ENCODE peak calls at places on chromosomes 2 and 18, in five cellular contexts. One of them, this sample, is unnamed.

GRCh38 chr2:8594731-8595427 is 87.0 kb upstream of the ID2 start:
- DNase-seq in NCI-H82: no peak
- DNase-seq in EL: no peak
- DNase-seq in A549: no peak
- DNase-seq in NB4: no peak
- DNase-seq in this sample: no peak

GRCh38 chr18:34222396-34223163 is 2.1 kb downstream of the NOL4 start:
- DNase-seq in NCI-H82: peak; percentile 86
- DNase-seq in EL: no peak
- DNase-seq in A549: no peak
- DNase-seq in NB4: no peak
- DNase-seq in this sample: peak; percentile 50

GRCh38 chr2:201120500-201120899 is 4.5 kb downstream of the CFLAR start:
- DNase-seq in NCI-H82: no peak
- DNase-seq in EL: no peak
- DNase-seq in A549: no peak
- DNase-seq in NB4: peak; percentile 36
- DNase-seq in this sample: no peak

GRCh38 chr2:107808986-107809385 is 17.7 kb upstream of the RGPD4 start:
- DNase-seq in NCI-H82: no peak
- DNase-seq in EL: peak; percentile 2
- DNase-seq in A549: no peak
- DNase-seq in NB4: no peak
- DNase-seq in this sample: no peak

GRCh38 chr18:44651453-44651852 is 29.2 kb upstream of the SETBP1 start:
- DNase-seq in NCI-H82: no peak
- DNase-seq in EL: peak; percentile 88
- DNase-seq in A549: peak; percentile 25
- DNase-seq in NB4: no peak
- DNase-seq in this sample: no peak

GRCh38 chr2:224946911-224947310 is 95.4 kb downstream of the DOCK10 start:
- DNase-seq in NCI-H82: no peak
- DNase-seq in EL: peak; percentile 81
- DNase-seq in A549: no peak
- DNase-seq in NB4: peak; percentile 89
- DNase-seq in this sample: no peak

GRCh38 chr2:54602736-54603322 is 120.6 kb upstream of the EML6 start:
- DNase-seq in NCI-H82: no peak
- DNase-seq in EL: no peak
- DNase-seq in A549: no peak
- DNase-seq in NB4: no peak
- DNase-seq in this sample: no peak

GRCh38 chr18:60570172-60570571 is 197.6 kb upstream of the MC4R start:
- DNase-seq in NCI-H82: no peak
- DNase-seq in EL: no peak
- DNase-seq in A549: no peak
- DNase-seq in NB4: no peak
- DNase-seq in this sample: no peak

GRCh38 chr2:241412144-241412543 is 56.1 kb downstream of the FARP2 start:
- DNase-seq in NCI-H82: no peak
- DNase-seq in EL: peak; percentile 82
- DNase-seq in A549: no peak
- DNase-seq in NB4: peak; percentile 49
- DNase-seq in this sample: no peak

GRCh38 chr2:207747653-207748560 is 21.8 kb downstream of the FZD5 start:
- DNase-seq in NCI-H82: no peak
- DNase-seq in EL: no peak
- DNase-seq in A549: no peak
- DNase-seq in NB4: no peak
- DNase-seq in this sample: no peak

GRCh38 chr18:67467188-67467587 is 49.3 kb downstream of the DSEL start:
- DNase-seq in NCI-H82: no peak
- DNase-seq in EL: no peak
- DNase-seq in A549: no peak
- DNase-seq in NB4: no peak
- DNase-seq in this sample: no peak

GRCh38 chr2:74887445-74887951 is 53.6 kb downstream of the HK2 start:
- DNase-seq in NCI-H82: no peak
- DNase-seq in EL: peak; percentile 79
- DNase-seq in A549: no peak
- DNase-seq in NB4: no peak
- DNase-seq in this sample: no peak

GRCh38 chr2:69397234-69397633 is 10.2 kb upstream of the GFPT1 start:
- DNase-seq in NCI-H82: no peak
- DNase-seq in EL: no peak
- DNase-seq in A549: no peak
- DNase-seq in NB4: no peak
- DNase-seq in this sample: no peak

GRCh38 chr2:215447673-215448081 is 11.8 kb upstream of the FN1 start:
- DNase-seq in NCI-H82: no peak
- DNase-seq in EL: no peak
- DNase-seq in A549: no peak
- DNase-seq in NB4: no peak
- DNase-seq in this sample: no peak

GRCh38 chr2:239308696-239309397 is 92.0 kb downstream of the HDAC4 start:
- DNase-seq in NCI-H82: no peak
- DNase-seq in EL: peak; percentile 55
- DNase-seq in A549: no peak
- DNase-seq in NB4: no peak
- DNase-seq in this sample: peak; percentile 16

GRCh38 chr2:95074663-95075439 is 46.8 kb downstream of the MRPS5 start:
- DNase-seq in NCI-H82: no peak
- DNase-seq in EL: no peak
- DNase-seq in A549: no peak
- DNase-seq in NB4: no peak
- DNase-seq in this sample: no peak

GRCh38 chr2:190486037-190486623 is 48.4 kb downstream of the NEMP2 start:
- DNase-seq in NCI-H82: peak; percentile 7
- DNase-seq in EL: no peak
- DNase-seq in A549: no peak
- DNase-seq in NB4: no peak
- DNase-seq in this sample: no peak

This sample was measured in hippocampal formation.